ENCODE peak calls at places on chromosomes 16 and 17, in eight cellular contexts. K, F, L, H, X, Z, N and I are unnamed samples.

GRCh38 chr17:27535975-27536374 is 79.7 kb downstream of the KSR1 start:
- DNase-seq in K (no peak), F (no peak), L (no peak), H (no peak), X (no peak), Z (no peak), N (no peak), I (no peak)

GRCh38 chr17:64554028-64554637 is 47.4 kb downstream of the CEP95 start:
- DNase-seq in K (no peak), F (no peak), L (no peak), H (no peak), X (no peak), Z (no peak), N (no peak), I (no peak)

GRCh38 chr17:42891539-42892152 is 9.0 kb upstream of the G6PC1 start:
- DNase-seq in K (no peak), F (peak; percentile 72), L (peak; percentile 3), H (no peak), X (no peak), Z (peak; percentile 70), N (no peak), I (no peak)

GRCh38 chr17:47715669-47716325 is 17.2 kb upstream of the TBX21 start:
- DNase-seq in K (no peak), F (no peak), L (no peak), H (no peak), X (no peak), Z (no peak), N (no peak), I (no peak)

GRCh38 chr17:27368971-27369370 is 75.1 kb downstream of the WSB1 start:
- DNase-seq in K (no peak), F (no peak), L (no peak), H (no peak), X (no peak), Z (no peak), N (no peak), I (no peak)

GRCh38 chr17:74601944-74602572 is 10.0 kb upstream of the CD300LD start:
- DNase-seq in K (no peak), F (peak; percentile 55), L (no peak), H (peak; percentile 26), X (no peak), Z (peak; percentile 77), N (no peak), I (no peak)

GRCh38 chr17:8935194-8935593 is 30.3 kb downstream of the PIK3R5 start:
- DNase-seq in K (no peak), F (no peak), L (no peak), H (peak; percentile 71), X (no peak), Z (no peak), N (no peak), I (no peak)

GRCh38 chr17:68616334-68616733 is 15.2 kb upstream of the FAM20A start:
- DNase-seq in K (no peak), F (no peak), L (no peak), H (no peak), X (no peak), Z (no peak), N (no peak), I (no peak)

GRCh38 chr17:42780816-42781638 is 617 bp downstream of the WNK4 start:
- DNase-seq in K (no peak), F (peak; percentile 26), L (no peak), H (no peak), X (no peak), Z (no peak), N (no peak), I (no peak)

GRCh38 chr16:64365448-64365858 is 756.4 kb downstream of the CDH11 start:
- DNase-seq in K (no peak), F (no peak), L (no peak), H (no peak), X (no peak), Z (no peak), N (no peak), I (no peak)

GRCh38 chr17:28527181-28527681 is 21.1 kb downstream of the FOXN1 start:
- DNase-seq in K (no peak), F (no peak), L (no peak), H (no peak), X (no peak), Z (no peak), N (no peak), I (no peak)

GRCh38 chr16:49859139-49859947 is 3.4 kb upstream of the ZNF423 start:
- DNase-seq in K (no peak), F (peak; percentile 55), L (no peak), H (no peak), X (no peak), Z (peak; percentile 77), N (no peak), I (no peak)

GRCh38 chr17:808003-808294 is 25.8 kb downstream of the MRM3 start:
- DNase-seq in K (no peak), F (no peak), L (no peak), H (no peak), X (no peak), Z (no peak), N (no peak), I (no peak)

GRCh38 chr17:37701424-37702020 is 43.3 kb downstream of the HNF1B start:
- DNase-seq in K (no peak), F (no peak), L (no peak), H (peak; percentile 57), X (no peak), Z (peak; percentile 81), N (no peak), I (peak; percentile 16)

GRCh38 chr16:21563676-21564075 is 35.7 kb upstream of the METTL9 start:
- DNase-seq in K (no peak), F (no peak), L (no peak), H (no peak), X (no peak), Z (no peak), N (no peak), I (no peak)

GRCh38 chr17:17633310-17633709 is 41.8 kb upstream of the PEMT start:
- DNase-seq in K (no peak), F (no peak), L (no peak), H (no peak), X (no peak), Z (no peak), N (no peak), I (no peak)

GRCh38 chr16:28205974-28206373 is 5.8 kb downstream of the XPO6 start:
- DNase-seq in K (no peak), F (no peak), L (no peak), H (no peak), X (no peak), Z (no peak), N (no peak), I (no peak)